ENCODE peak calls at places on chromosomes 12 and 14, in ten cellular contexts. One of them, this sample, is unnamed.

GRCh38 chr12:95724767-95725166 is 65.8 kb downstream of the NTN4 start:
- DNase-seq in stimulated activated CD4-positive, alpha-beta T cell treated with anti-CD3 and anti-CD28 coated beads, Interleukin-1b, Interleukin-23, amount 100 ng/mL, for 24 hours: no peak
- DNase-seq in amniotic stem cell: no peak
- DNase-seq in left lung: no peak
- DNase-seq in thoracic aorta: no peak
- DNase-seq in NCI-H2081: no peak
- DNase-seq in activated T-helper 9 cell treated with anti-CD3 and anti-CD28 coated beads, Interleukin-2, amount 50 U/mL, for 16 hours: no peak
- DNase-seq in posterior vena cava: no peak
- DNase-seq in AML-193: no peak
- DNase-seq in HTR-8/SVneo: no peak
- DNase-seq in this sample: no peak

GRCh38 chr14:37253905-37254304 is 56.2 kb downstream of the MIPOL1 start:
- DNase-seq in stimulated activated CD4-positive, alpha-beta T cell treated with anti-CD3 and anti-CD28 coated beads, Interleukin-1b, Interleukin-23, amount 100 ng/mL, for 24 hours: no peak
- DNase-seq in amniotic stem cell: no peak
- DNase-seq in left lung: no peak
- DNase-seq in thoracic aorta: no peak
- DNase-seq in NCI-H2081: no peak
- DNase-seq in activated T-helper 9 cell treated with anti-CD3 and anti-CD28 coated beads, Interleukin-2, amount 50 U/mL, for 16 hours: no peak
- DNase-seq in posterior vena cava: no peak
- DNase-seq in AML-193: no peak
- DNase-seq in HTR-8/SVneo: peak
- DNase-seq in this sample: no peak

GRCh38 chr14:40623641-40624040 is 983.0 kb upstream of the LRFN5 start:
- DNase-seq in stimulated activated CD4-positive, alpha-beta T cell treated with anti-CD3 and anti-CD28 coated beads, Interleukin-1b, Interleukin-23, amount 100 ng/mL, for 24 hours: no peak
- DNase-seq in amniotic stem cell: no peak
- DNase-seq in left lung: no peak
- DNase-seq in thoracic aorta: no peak
- DNase-seq in NCI-H2081: peak
- DNase-seq in activated T-helper 9 cell treated with anti-CD3 and anti-CD28 coated beads, Interleukin-2, amount 50 U/mL, for 16 hours: no peak
- DNase-seq in posterior vena cava: no peak
- DNase-seq in AML-193: no peak
- DNase-seq in HTR-8/SVneo: no peak
- DNase-seq in this sample: no peak

GRCh38 chr14:31411218-31411727 is 9.1 kb downstream of the HEATR5A start:
- DNase-seq in stimulated activated CD4-positive, alpha-beta T cell treated with anti-CD3 and anti-CD28 coated beads, Interleukin-1b, Interleukin-23, amount 100 ng/mL, for 24 hours: no peak
- DNase-seq in amniotic stem cell: no peak
- DNase-seq in left lung: no peak
- DNase-seq in thoracic aorta: no peak
- DNase-seq in NCI-H2081: no peak
- DNase-seq in activated T-helper 9 cell treated with anti-CD3 and anti-CD28 coated beads, Interleukin-2, amount 50 U/mL, for 16 hours: no peak
- DNase-seq in posterior vena cava: no peak
- DNase-seq in AML-193: no peak
- DNase-seq in HTR-8/SVneo: no peak
- DNase-seq in this sample: no peak

GRCh38 chr12:126588586-126589249 is 1523.5 kb downstream of the AACS start:
- DNase-seq in stimulated activated CD4-positive, alpha-beta T cell treated with anti-CD3 and anti-CD28 coated beads, Interleukin-1b, Interleukin-23, amount 100 ng/mL, for 24 hours: no peak
- DNase-seq in amniotic stem cell: no peak
- DNase-seq in left lung: no peak
- DNase-seq in thoracic aorta: no peak
- DNase-seq in NCI-H2081: no peak
- DNase-seq in activated T-helper 9 cell treated with anti-CD3 and anti-CD28 coated beads, Interleukin-2, amount 50 U/mL, for 16 hours: no peak
- DNase-seq in posterior vena cava: no peak
- DNase-seq in AML-193: no peak
- DNase-seq in HTR-8/SVneo: no peak
- DNase-seq in this sample: no peak

GRCh38 chr14:53147893-53148292 is 5.2 kb downstream of the DDHD1 start:
- DNase-seq in stimulated activated CD4-positive, alpha-beta T cell treated with anti-CD3 and anti-CD28 coated beads, Interleukin-1b, Interleukin-23, amount 100 ng/mL, for 24 hours: no peak
- DNase-seq in amniotic stem cell: no peak
- DNase-seq in left lung: no peak
- DNase-seq in thoracic aorta: no peak
- DNase-seq in NCI-H2081: no peak
- DNase-seq in activated T-helper 9 cell treated with anti-CD3 and anti-CD28 coated beads, Interleukin-2, amount 50 U/mL, for 16 hours: no peak
- DNase-seq in posterior vena cava: no peak
- DNase-seq in AML-193: no peak
- DNase-seq in HTR-8/SVneo: no peak
- DNase-seq in this sample: no peak

GRCh38 chr12:116002890-116003536 is 274.5 kb downstream of the MED13L start:
- DNase-seq in stimulated activated CD4-positive, alpha-beta T cell treated with anti-CD3 and anti-CD28 coated beads, Interleukin-1b, Interleukin-23, amount 100 ng/mL, for 24 hours: no peak
- DNase-seq in amniotic stem cell: no peak
- DNase-seq in left lung: no peak
- DNase-seq in thoracic aorta: no peak
- DNase-seq in NCI-H2081: no peak
- DNase-seq in activated T-helper 9 cell treated with anti-CD3 and anti-CD28 coated beads, Interleukin-2, amount 50 U/mL, for 16 hours: no peak
- DNase-seq in posterior vena cava: no peak
- DNase-seq in AML-193: no peak
- DNase-seq in HTR-8/SVneo: no peak
- DNase-seq in this sample: no peak

GRCh38 chr14:74978416-74978947 is 23.1 kb upstream of the PGF start:
- DNase-seq in stimulated activated CD4-positive, alpha-beta T cell treated with anti-CD3 and anti-CD28 coated beads, Interleukin-1b, Interleukin-23, amount 100 ng/mL, for 24 hours: no peak
- DNase-seq in amniotic stem cell: no peak
- DNase-seq in left lung: no peak
- DNase-seq in thoracic aorta: no peak
- DNase-seq in NCI-H2081: no peak
- DNase-seq in activated T-helper 9 cell treated with anti-CD3 and anti-CD28 coated beads, Interleukin-2, amount 50 U/mL, for 16 hours: no peak
- DNase-seq in posterior vena cava: no peak
- DNase-seq in AML-193: no peak
- DNase-seq in HTR-8/SVneo: peak
- DNase-seq in this sample: no peak

GRCh38 chr12:95117178-95117599 is 43.8 kb upstream of the NR2C1 start:
- DNase-seq in stimulated activated CD4-positive, alpha-beta T cell treated with anti-CD3 and anti-CD28 coated beads, Interleukin-1b, Interleukin-23, amount 100 ng/mL, for 24 hours: peak
- DNase-seq in amniotic stem cell: peak
- DNase-seq in left lung: peak
- DNase-seq in thoracic aorta: no peak
- DNase-seq in NCI-H2081: peak
- DNase-seq in activated T-helper 9 cell treated with anti-CD3 and anti-CD28 coated beads, Interleukin-2, amount 50 U/mL, for 16 hours: peak
- DNase-seq in posterior vena cava: no peak
- DNase-seq in AML-193: peak
- DNase-seq in HTR-8/SVneo: peak
- DNase-seq in this sample: peak

GRCh38 chr14:61296707-61297502 is 15.8 kb upstream of the TMEM30B start:
- DNase-seq in stimulated activated CD4-positive, alpha-beta T cell treated with anti-CD3 and anti-CD28 coated beads, Interleukin-1b, Interleukin-23, amount 100 ng/mL, for 24 hours: no peak
- DNase-seq in amniotic stem cell: no peak
- DNase-seq in left lung: no peak
- DNase-seq in thoracic aorta: no peak
- DNase-seq in NCI-H2081: peak
- DNase-seq in activated T-helper 9 cell treated with anti-CD3 and anti-CD28 coated beads, Interleukin-2, amount 50 U/mL, for 16 hours: no peak
- DNase-seq in posterior vena cava: no peak
- DNase-seq in AML-193: peak
- DNase-seq in HTR-8/SVneo: peak
- DNase-seq in this sample: no peak

GRCh38 chr12:93733358-93733757 is 56.2 kb downstream of the CRADD start:
- DNase-seq in stimulated activated CD4-positive, alpha-beta T cell treated with anti-CD3 and anti-CD28 coated beads, Interleukin-1b, Interleukin-23, amount 100 ng/mL, for 24 hours: no peak
- DNase-seq in amniotic stem cell: no peak
- DNase-seq in left lung: no peak
- DNase-seq in thoracic aorta: no peak
- DNase-seq in NCI-H2081: no peak
- DNase-seq in activated T-helper 9 cell treated with anti-CD3 and anti-CD28 coated beads, Interleukin-2, amount 50 U/mL, for 16 hours: no peak
- DNase-seq in posterior vena cava: no peak
- DNase-seq in AML-193: no peak
- DNase-seq in HTR-8/SVneo: no peak
- DNase-seq in this sample: no peak

GRCh38 chr12:49924847-49925246 is 21.1 kb upstream of the FAIM2 start:
- DNase-seq in stimulated activated CD4-positive, alpha-beta T cell treated with anti-CD3 and anti-CD28 coated beads, Interleukin-1b, Interleukin-23, amount 100 ng/mL, for 24 hours: no peak
- DNase-seq in amniotic stem cell: no peak
- DNase-seq in left lung: no peak
- DNase-seq in thoracic aorta: no peak
- DNase-seq in NCI-H2081: no peak
- DNase-seq in activated T-helper 9 cell treated with anti-CD3 and anti-CD28 coated beads, Interleukin-2, amount 50 U/mL, for 16 hours: no peak
- DNase-seq in posterior vena cava: peak
- DNase-seq in AML-193: no peak
- DNase-seq in HTR-8/SVneo: no peak
- DNase-seq in this sample: no peak

This sample was measured in CD14-positive monocyte.